ENCODE peak calls at places on chromosomes 7 and 10, in five cellular contexts. One of them, this sample, is unnamed.
A peak's percentile ranks its signal among the peaks of the same experiment; 100 is the strongest.

GRCh38 chr7:68109299-68109698 is 1112.7 kb downstream of the TYW1 start:
- DNase-seq in cardiac muscle cell: no peak
- DNase-seq in prostate gland: no peak
- DNase-seq in glomerular endothelial cell: no peak
- DNase-seq in hepatocyte: no peak
- DNase-seq in this sample: no peak

GRCh38 chr7:30732606-30733005 is 19.3 kb upstream of the INMT start:
- DNase-seq in prostate gland: no peak
- DNase-seq in cardiac muscle cell: no peak
- DNase-seq in hepatocyte: no peak
- DNase-seq in glomerular endothelial cell: no peak
- DNase-seq in this sample: no peak

GRCh38 chr7:95004618-95005282 is 97.4 kb downstream of the PPP1R9A start:
- DNase-seq in hepatocyte: no peak
- DNase-seq in cardiac muscle cell: no peak
- DNase-seq in prostate gland: no peak
- DNase-seq in glomerular endothelial cell: no peak
- DNase-seq in this sample: no peak

GRCh38 chr7:5374464-5374863 is 49.2 kb downstream of the TNRC18 start:
- DNase-seq in hepatocyte: no peak
- DNase-seq in glomerular endothelial cell: no peak
- DNase-seq in prostate gland: no peak
- DNase-seq in cardiac muscle cell: no peak
- DNase-seq in this sample: no peak

GRCh38 chr7:103811997-103812396 is 177.5 kb downstream of the RELN start:
- DNase-seq in hepatocyte: peak; percentile 20
- DNase-seq in prostate gland: peak; percentile 5
- DNase-seq in cardiac muscle cell: no peak
- DNase-seq in glomerular endothelial cell: no peak
- DNase-seq in this sample: no peak

GRCh38 chr10:63105811-63106755 is 27.0 kb upstream of the NRBF2 start:
- DNase-seq in cardiac muscle cell: no peak
- DNase-seq in glomerular endothelial cell: no peak
- DNase-seq in hepatocyte: no peak
- DNase-seq in prostate gland: no peak
- DNase-seq in this sample: no peak

GRCh38 chr7:55574062-55574717 is 1.9 kb upstream of the VOPP1 start:
- DNase-seq in cardiac muscle cell: no peak
- DNase-seq in glomerular endothelial cell: no peak
- DNase-seq in hepatocyte: no peak
- DNase-seq in prostate gland: no peak
- DNase-seq in this sample: no peak

GRCh38 chr7:157613575-157614322 is 276.9 kb downstream of the DNAJB6 start:
- DNase-seq in cardiac muscle cell: no peak
- DNase-seq in glomerular endothelial cell: no peak
- DNase-seq in prostate gland: no peak
- DNase-seq in hepatocyte: no peak
- DNase-seq in this sample: no peak

GRCh38 chr10:43960477-43960876 is 311.8 kb upstream of the ZNF32 start:
- DNase-seq in hepatocyte: no peak
- DNase-seq in prostate gland: no peak
- DNase-seq in glomerular endothelial cell: no peak
- DNase-seq in cardiac muscle cell: no peak
- DNase-seq in this sample: no peak